ENCODE peak calls at places on chromosomes 7 and 10, in five cellular contexts. M, J, R, S and L are unnamed samples.
A peak's percentile ranks its signal among the peaks of the same experiment; 100 is the strongest.

GRCh38 chr10:107971973-107972372 is 807.5 kb upstream of the SORCS1 start:
- DNase-seq in J (no peak), S (no peak), R (no peak), M (peak; percentile 90), L (no peak)

GRCh38 chr7:115368998-115369397 is 447.1 kb downstream of the MDFIC start:
- DNase-seq in J (no peak), M (no peak), S (peak; percentile 5), R (no peak), L (peak; percentile 2)

GRCh38 chr10:76318171-76318570 is 886.7 kb downstream of the LRMDA start:
- DNase-seq in S (no peak), J (no peak), M (no peak), R (no peak), L (no peak)

GRCh38 chr10:68231106-68231901 is 609 bp downstream of the ATOH7 start:
- DNase-seq in R (peak; percentile 58), M (peak; percentile 91), S (peak; percentile 92), J (no peak), L (peak; percentile 87)

GRCh38 chr7:22944506-22944905 is 69.4 kb downstream of the HYCC1 start:
- DNase-seq in M (peak; percentile 65), J (no peak), S (no peak), R (no peak), L (no peak)

GRCh38 chr7:88845091-88845490 is 49.6 kb upstream of the TEX47 start:
- DNase-seq in S (no peak), J (no peak), R (no peak), M (no peak), L (no peak)

GRCh38 chr10:119030421-119031250 is 1.1 kb downstream of the NANOS1 start:
- DNase-seq in M (peak; percentile 77), J (no peak), S (peak; percentile 89), R (peak; percentile 27), L (peak; percentile 79)

GRCh38 chr10:64170791-64171190 is 649.6 kb downstream of the REEP3 start:
- DNase-seq in R (no peak), M (no peak), J (no peak), S (no peak), L (no peak)

GRCh38 chr10:93413252-93413689 is 68.9 kb downstream of the MYOF start:
- DNase-seq in M (peak; percentile 33), S (no peak), J (no peak), R (no peak), L (no peak)

GRCh38 chr10:15211464-15211979 is 43.0 kb upstream of the NMT2 start:
- DNase-seq in R (no peak), S (no peak), M (peak; percentile 67), J (peak; percentile 67), L (no peak)

GRCh38 chr7:1665721-1666250 is 4.3 kb upstream of the ELFN1 start:
- DNase-seq in M (peak; percentile 58), S (peak; percentile 78), J (no peak), R (no peak), L (peak; percentile 43)

GRCh38 chr10:102352066-102352715 is 43.3 kb upstream of the NFKB2 start:
- DNase-seq in J (peak; percentile 20), R (no peak), S (peak; percentile 83), M (peak; percentile 80), L (peak; percentile 89)

GRCh38 chr10:5493698-5494097 is 5.7 kb downstream of the CALML5 start:
- DNase-seq in S (no peak), R (no peak), M (no peak), J (no peak), L (no peak)

GRCh38 chr7:66052447-66052846 is 23.2 kb upstream of the ASL start:
- DNase-seq in M (no peak), R (no peak), S (no peak), J (no peak), L (no peak)

GRCh38 chr10:114000461-114000860 is 43.2 kb upstream of the ADRB1 start:
- DNase-seq in R (no peak), M (no peak), J (no peak), S (no peak), L (no peak)

GRCh38 chr10:122078326-122078725 is 89.4 kb downstream of the TACC2 start:
- DNase-seq in J (no peak), R (no peak), S (no peak), M (no peak), L (no peak)

GRCh38 chr7:5550831-5551230 is 127.2 kb upstream of the TNRC18 start:
- DNase-seq in R (no peak), S (no peak), M (no peak), J (no peak), L (no peak)